ENCODE peak calls at places on chromosome 14, in ten cellular contexts. U, V, X, E, G, S, T, Y, F and B are unnamed samples.

GRCh38 chr14:22265319-22266140 is 323.5 kb downstream of the DAD1 start:
- DNase-seq in T (peak; percentile 4), G (no peak), X (no peak), E (no peak), S (no peak), V (no peak), F (no peak), U (no peak), Y (no peak), B (no peak)

GRCh38 chr14:54815016-54815415 is 87.6 kb downstream of the GCH1 start:
- DNase-seq in S (no peak), T (no peak), Y (no peak), G (peak; percentile 35), X (no peak), F (peak; percentile 85), V (no peak), U (no peak), E (no peak), B (no peak)

GRCh38 chr14:35534884-35535793 is 1.2 kb downstream of the INSM2 start:
- DNase-seq in F (peak; percentile 80), S (peak; percentile 65), V (no peak), X (peak; percentile 71), U (peak; percentile 79), T (peak; percentile 72), Y (no peak), E (peak; percentile 5), G (peak; percentile 75), B (peak; percentile 70)

GRCh38 chr14:92724516-92725340 is 23.7 kb downstream of the LGMN start:
- DNase-seq in G (no peak), T (peak; percentile 48), E (no peak), Y (no peak), U (no peak), S (no peak), X (no peak), V (no peak), F (no peak), B (no peak)

GRCh38 chr14:30252800-30253425 is 306.0 kb upstream of the G2E3 start:
- DNase-seq in E (no peak), U (no peak), T (no peak), F (no peak), G (no peak), V (no peak), X (no peak), Y (no peak), S (no peak), B (no peak)

GRCh38 chr14:76699901-76700590 is 61.2 kb upstream of the VASH1 start:
- DNase-seq in U (no peak), V (no peak), Y (no peak), S (no peak), G (no peak), X (no peak), E (no peak), T (no peak), F (no peak), B (no peak)

GRCh38 chr14:64855732-64856527 is 23.8 kb downstream of the SPTB start:
- DNase-seq in S (no peak), V (no peak), E (no peak), F (no peak), T (no peak), U (no peak), Y (no peak), X (no peak), G (no peak), B (no peak)

GRCh38 chr14:45946251-45946650 is 693.2 kb upstream of the MIS18BP1 start:
- DNase-seq in V (no peak), F (no peak), X (no peak), E (no peak), S (no peak), T (no peak), G (no peak), Y (no peak), U (no peak), B (no peak)

GRCh38 chr14:81303258-81303935 is 82.6 kb upstream of the GTF2A1 start:
- DNase-seq in G (peak; percentile 94), T (peak; percentile 92), F (no peak), S (no peak), X (peak; percentile 74), V (peak; percentile 64), Y (peak; percentile 74), U (no peak), E (no peak), B (no peak)

GRCh38 chr14:43316427-43316826 is 1190.7 kb downstream of the FSCB start:
- DNase-seq in U (no peak), E (no peak), G (no peak), S (no peak), F (no peak), Y (no peak), V (no peak), X (no peak), T (no peak), B (no peak)

GRCh38 chr14:64508215-64508776 is 3.7 kb downstream of the ZBTB1 start:
- DNase-seq in S (no peak), F (peak; percentile 9), G (no peak), V (no peak), Y (no peak), T (no peak), X (no peak), U (no peak), E (no peak), B (no peak)

GRCh38 chr14:104953896-104954656 is 24.1 kb downstream of the AHNAK2 start:
- DNase-seq in X (no peak), F (no peak), V (no peak), G (no peak), E (no peak), U (no peak), T (no peak), S (no peak), Y (no peak), B (no peak)

GRCh38 chr14:72822946-72823611 is 70.8 kb downstream of the DPF3 start:
- DNase-seq in U (no peak), V (peak; percentile 16), E (no peak), X (no peak), G (no peak), Y (no peak), T (no peak), S (no peak), F (no peak), B (no peak)

GRCh38 chr14:65703996-65704395 is 291.5 kb downstream of the FUT8 start:
- DNase-seq in E (no peak), S (no peak), X (no peak), T (no peak), U (no peak), V (no peak), G (no peak), Y (no peak), F (peak; percentile 52), B (no peak)

GRCh38 chr14:51653855-51654548 is 2.3 kb downstream of the FRMD6 start:
- DNase-seq in F (peak; percentile 52), Y (no peak), U (peak; percentile 37), T (no peak), V (no peak), S (no peak), X (no peak), G (no peak), E (no peak), B (no peak)

GRCh38 chr14:91177073-91177796 is 63.4 kb downstream of the DGLUCY start:
- DNase-seq in U (peak; percentile 81), E (no peak), Y (peak; percentile 78), G (peak; percentile 58), X (peak; percentile 59), V (no peak), T (peak; percentile 66), F (peak; percentile 81), S (peak; percentile 68), B (peak; percentile 55)

GRCh38 chr14:102645746-102646440 is 53.4 kb downstream of the RCOR1 start:
- DNase-seq in Y (no peak), S (no peak), U (no peak), F (peak; percentile 38), V (no peak), X (no peak), T (no peak), G (no peak), E (no peak), B (no peak)

GRCh38 chr14:93628048-93628447 is 160.2 kb downstream of the PRIMA1 start:
- DNase-seq in U (no peak), Y (no peak), V (no peak), E (no peak), G (no peak), T (no peak), S (no peak), X (no peak), F (no peak), B (no peak)

GRCh38 chr14:57405562-57405961 is 15.2 kb downstream of the NAA30 start:
- DNase-seq in T (no peak), S (no peak), G (no peak), E (no peak), X (no peak), Y (no peak), F (no peak), U (no peak), V (no peak), B (no peak)

GRCh38 chr14:21300892-21301291 is 21.0 kb downstream of the RPGRIP1 start:
- DNase-seq in V (no peak), Y (peak; percentile 41), T (peak; percentile 39), F (peak; percentile 13), G (no peak), X (peak; percentile 28), U (peak; percentile 11), S (peak; percentile 23), E (no peak), B (peak; percentile 9)

GRCh38 chr14:88987516-88987915 is 163.1 kb downstream of the TTC8 start:
- DNase-seq in Y (no peak), X (no peak), G (no peak), F (no peak), E (no peak), T (peak; percentile 20), S (no peak), U (peak; percentile 76), V (no peak), B (no peak)

GRCh38 chr14:78848234-78848820 is 678.2 kb downstream of the NRXN3 start:
- DNase-seq in T (peak; percentile 27), S (no peak), G (peak; percentile 62), X (peak; percentile 50), V (no peak), Y (peak; percentile 64), U (peak; percentile 61), F (peak; percentile 57), E (no peak), B (peak; percentile 80)

GRCh38 chr14:56400426-56400825 is 179.2 kb upstream of the TMEM260 start:
- DNase-seq in E (no peak), G (no peak), F (no peak), T (no peak), Y (no peak), U (no peak), S (no peak), X (no peak), V (no peak), B (no peak)

GRCh38 chr14:89007906-89008305 is 183.5 kb downstream of the TTC8 start:
- DNase-seq in X (no peak), S (no peak), T (no peak), Y (no peak), V (no peak), F (no peak), E (no peak), U (no peak), G (no peak), B (no peak)

GRCh38 chr14:94624537-94625352 is 12.6 kb downstream of the SERPINA3 start:
- DNase-seq in S (no peak), V (peak; percentile 32), F (no peak), U (no peak), X (no peak), Y (no peak), E (no peak), G (no peak), T (no peak), B (no peak)

GRCh38 chr14:61644834-61645233 is 50.5 kb upstream of the HIF1A start:
- DNase-seq in V (no peak), G (no peak), S (no peak), E (no peak), F (peak; percentile 20), U (no peak), T (no peak), Y (peak; percentile 17), X (no peak), B (no peak)

GRCh38 chr14:32706672-32707071 is 232.0 kb upstream of the NPAS3 start:
- DNase-seq in F (no peak), S (no peak), U (no peak), X (no peak), T (no peak), Y (no peak), V (no peak), G (no peak), E (no peak), B (no peak)

GRCh38 chr14:58133739-58134138 is 18.3 kb downstream of the ARMH4 start:
- DNase-seq in G (no peak), U (peak; percentile 86), S (no peak), T (no peak), F (peak; percentile 76), V (no peak), X (no peak), Y (no peak), E (peak; percentile 32), B (peak; percentile 15)